ENCODE peak calls at places on chromosome 18, in seven cellular contexts. D is SJSA1; F is vagina; W is left lung; L is heart left ventricle; K is naive thymus-derived CD4-positive, alpha-beta T cell; P is transverse colon. U is an unnamed sample. For H3K4me1, the result is how much of the 10 kb centered on the place peaks cover.

GRCh38 chr18:54162431-54162830 is 62.0 kb downstream of the MBD2 start:
- DNase-seq in D (peak), F (no peak), W (no peak), L (no peak), K (no peak), P (no peak), U (no peak)

GRCh38 chr18:77130229-77131099 is 2.1 kb downstream of the MBP start:
- DNase-seq in D (no peak), F (peak), W (no peak), L (no peak), K (no peak), P (no peak), U (peak)

GRCh38 chr18:519019-519879 is 18.7 kb upstream of the COLEC12 start:
- DNase-seq in D (peak), F (no peak), W (no peak), L (peak), K (no peak), P (peak), U (peak)

GRCh38 chr18:26568513-26568912 is 20.2 kb upstream of the KCTD1 start:
- DNase-seq in D (no peak), F (no peak), W (no peak), L (no peak), K (no peak), P (no peak), U (no peak)

GRCh38 chr18:39751161-39751560 is 2185.6 kb upstream of the CELF4 start:
- DNase-seq in D (no peak), F (no peak), W (no peak), L (no peak), K (no peak), P (no peak), U (no peak)

GRCh38 chr18:74425161-74425560 is 31.9 kb downstream of the DIPK1C start:
- DNase-seq in D (no peak), F (no peak), W (no peak), L (no peak), K (no peak), P (no peak), U (no peak)

GRCh38 chr18:45324489-45325111 is 290.7 kb upstream of the SLC14A2 start:
- DNase-seq in D (no peak), F (peak), W (no peak), L (no peak), K (no peak), P (peak), U (no peak)

GRCh38 chr18:63578357-63578958 is 8.7 kb upstream of the SERPINB13 start:
- DNase-seq in D (peak), F (no peak), W (no peak), L (no peak), K (no peak), P (no peak), U (no peak)

GRCh38 chr18:6938003-6938402 is 179.6 kb downstream of the LAMA1 start:
- DNase-seq in D (no peak), F (no peak), W (no peak), L (no peak), K (no peak), P (no peak), U (no peak)

GRCh38 chr18:13161276-13161899 is 57.2 kb upstream of the LDLRAD4 start:
- DNase-seq in D (no peak), F (no peak), W (no peak), L (no peak), K (no peak), P (no peak), U (no peak)

GRCh38 chr18:10436160-10436559 is 18.3 kb upstream of the APCDD1 start:
- DNase-seq in D (no peak), F (no peak), W (no peak), L (no peak), K (no peak), P (no peak), U (no peak)

GRCh38 chr18:35038881-35039491 is 2.2 kb upstream of the MAPRE2 start:
- DNase-seq in D (no peak), F (no peak), W (no peak), L (no peak), K (no peak), P (no peak), U (no peak)

GRCh38 chr18:11322716-11323115 is 173.3 kb upstream of the PIEZO2 start:
- DNase-seq in D (peak), F (no peak), W (no peak), L (no peak), K (no peak), P (no peak), U (no peak)

GRCh38 chr18:74040459-74041332 is 106.9 kb downstream of the FBXO15 start:
- DNase-seq in D (peak), F (no peak), W (peak), L (no peak), K (peak), P (peak), U (peak)

GRCh38 chr18:3104190-3105054 is 91.5 kb upstream of the LPIN2 start:
- DNase-seq in D (peak), F (no peak), W (no peak), L (no peak), K (no peak), P (no peak), U (no peak)

GRCh38 chr18:62574776-62575175 is 52.0 kb downstream of the ZCCHC2 start:
- DNase-seq in D (no peak), F (no peak), W (no peak), L (no peak), K (no peak), P (no peak), U (no peak)

GRCh38 chr18:68800075-68800474 is 2.2 kb downstream of the CCDC102B start:
- DNase-seq in D (no peak), F (no peak), W (no peak), L (no peak), K (no peak), P (no peak), U (no peak)

GRCh38 chr18:532023-532422 is 31.5 kb upstream of the COLEC12 start:
- DNase-seq in D (no peak), F (no peak), W (no peak), L (no peak), K (no peak), P (no peak), U (no peak)

GRCh38 chr18:74947417-74947816 is 261.5 kb downstream of the PTGR3 start:
- DNase-seq in D (no peak), F (no peak), W (no peak), L (no peak), K (no peak), P (no peak), U (no peak)

GRCh38 chr18:31610841-31611240 is 19.2 kb downstream of the TTR start:
- DNase-seq in D (no peak), F (no peak), W (no peak), L (no peak), K (no peak), P (peak), U (peak)

GRCh38 chr18:46042571-46043123 is 29.4 kb downstream of the PSTPIP2 start:
- DNase-seq in D (peak), F (no peak), W (no peak), L (no peak), K (no peak), P (no peak), U (no peak)

GRCh38 chr18:62037989-62038778 is 145.4 kb upstream of the RNF152 start:
- DNase-seq in D (peak), F (no peak), W (no peak), L (no peak), K (no peak), P (no peak), U (no peak)

GRCh38 chr18:57131782-57132181 is 15.1 kb upstream of the BOD1L2 start:
- DNase-seq in D (no peak), F (no peak), W (no peak), L (no peak), K (no peak), P (no peak), U (peak)

GRCh38 chr18:13376298-13376840 is 157.8 kb downstream of the LDLRAD4 start:
- DNase-seq in D (no peak), F (peak), W (no peak), L (no peak), K (no peak), P (no peak), U (no peak)

GRCh38 chr18:50286391-50287027 is 983 bp downstream of the CXXC1 start:
- DNase-seq in D (peak), F (no peak), W (peak), L (no peak), K (no peak), P (peak), U (peak)

GRCh38 chr18:812673-813404 is 797 bp upstream of the YES1 start:
- DNase-seq in D (peak), F (peak), W (peak), L (peak), K (peak), P (peak), U (peak)

GRCh38 chr18:44638141-44638540 is 42.5 kb upstream of the SETBP1 start:
- DNase-seq in D (no peak), F (no peak), W (no peak), L (no peak), K (no peak), P (no peak), U (no peak)

DNA sequence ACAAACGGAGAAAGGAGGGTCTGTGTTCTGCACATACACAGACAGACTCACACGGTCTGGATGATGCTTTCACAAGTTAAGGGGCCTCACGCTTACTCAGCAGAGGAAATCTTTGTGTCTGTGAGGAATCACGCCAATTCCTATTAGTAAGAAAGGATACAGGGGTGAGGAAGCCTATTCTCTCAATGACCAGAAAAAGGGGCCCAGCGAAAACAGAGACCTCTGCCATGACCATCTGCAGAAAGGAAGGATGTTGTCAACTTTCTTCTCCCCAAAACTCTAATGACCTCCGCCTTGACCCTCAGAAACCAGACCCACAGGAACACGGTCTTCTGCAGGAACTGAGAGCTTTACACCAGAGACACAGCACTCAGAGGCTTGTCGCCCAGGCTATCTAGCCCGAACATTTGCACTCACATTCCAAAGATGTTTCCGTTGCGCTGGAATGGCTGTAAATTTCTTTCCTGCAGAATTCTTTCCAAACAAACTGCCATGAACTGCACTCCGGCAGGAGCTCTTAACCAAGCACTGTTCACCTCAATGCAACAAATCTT is 186.3 kb downstream of the TCF4 start:
- DNase-seq in D (peak), F (no peak), W (no peak), L (peak), K (no peak), P (no peak), U (no peak)
- H3K4me1 ChIP-seq in D (half or more), F (half or more), W (under half), L (under half), K (under half), P (under half), U (under half)

GRCh38 chr18:48993586-48993985 is 42.8 kb upstream of the SMAD7 start:
- DNase-seq in D (no peak), F (no peak), W (peak), L (no peak), K (no peak), P (no peak), U (no peak)

GRCh38 chr18:48996041-48996440 is 45.3 kb upstream of the SMAD7 start:
- DNase-seq in D (no peak), F (no peak), W (peak), L (no peak), K (no peak), P (no peak), U (no peak)

GRCh38 chr18:48994044-48994651 is 43.4 kb upstream of the SMAD7 start:
- DNase-seq in D (peak), F (no peak), W (no peak), L (peak), K (no peak), P (no peak), U (no peak)

GRCh38 chr18:48996901-48997463 is 46.2 kb upstream of the SMAD7 start:
- DNase-seq in D (peak), F (no peak), W (peak), L (no peak), K (peak), P (no peak), U (no peak)

DNA sequence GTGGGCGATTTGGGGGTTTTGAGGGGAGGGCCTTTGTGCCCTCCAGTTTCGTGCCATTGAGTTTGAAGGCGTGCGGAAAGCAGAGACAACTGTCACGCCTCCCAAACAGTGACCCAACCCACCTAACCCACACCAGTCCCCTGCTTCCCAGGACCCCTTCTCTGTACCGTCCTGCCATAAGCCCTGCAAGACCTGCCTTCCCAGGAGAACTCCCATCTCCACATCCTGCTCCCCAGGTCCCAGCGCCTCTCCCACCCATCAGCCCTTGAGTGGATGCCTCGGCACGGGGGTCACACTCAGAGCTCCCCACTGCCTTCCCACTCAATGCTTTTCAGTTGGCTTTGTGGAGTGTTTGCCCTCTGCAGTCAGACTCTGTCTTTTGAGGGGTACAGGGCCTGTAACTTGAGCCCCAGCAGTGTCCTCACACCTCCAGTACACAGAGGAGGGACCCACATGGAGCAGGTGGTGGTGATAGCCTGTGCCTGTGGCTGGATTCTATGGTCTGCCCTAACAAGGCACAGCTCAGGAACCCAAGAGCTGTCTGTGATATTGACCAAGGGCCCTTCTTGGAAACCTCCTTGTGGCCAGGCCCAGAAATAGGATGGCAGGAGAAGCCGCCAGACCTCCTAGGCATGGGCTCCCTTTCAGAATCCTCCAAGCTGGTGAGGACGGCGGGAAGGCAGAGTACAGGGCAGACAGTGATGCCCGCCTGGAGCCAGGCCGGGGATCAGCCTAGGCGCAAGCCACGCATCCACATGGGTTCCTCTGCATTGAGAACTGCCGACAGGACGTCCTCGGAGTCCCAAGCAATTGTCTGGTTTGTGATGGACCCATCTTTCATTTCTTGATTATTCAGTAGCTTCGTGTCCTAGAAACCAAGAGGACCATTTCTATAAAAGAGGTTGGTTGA is 44.4 kb upstream of the SMAD7 start:
- DNase-seq in D (no peak), F (no peak), W (peak), L (no peak), K (no peak), P (no peak), U (no peak)
- H3K4me1 ChIP-seq in D (half or more), F (half or more), W (under half), L (under half), K (under half), P (under half), U (under half)

GRCh38 chr18:59921384-59921891 is 21.6 kb downstream of the PMAIP1 start:
- DNase-seq in D (no peak), F (no peak), W (no peak), L (no peak), K (no peak), P (no peak), U (peak)
- H3K4me1 ChIP-seq in D (under half), F (under half), W (under half), L (under half), K (under half), P (under half), U (under half)

DNA sequence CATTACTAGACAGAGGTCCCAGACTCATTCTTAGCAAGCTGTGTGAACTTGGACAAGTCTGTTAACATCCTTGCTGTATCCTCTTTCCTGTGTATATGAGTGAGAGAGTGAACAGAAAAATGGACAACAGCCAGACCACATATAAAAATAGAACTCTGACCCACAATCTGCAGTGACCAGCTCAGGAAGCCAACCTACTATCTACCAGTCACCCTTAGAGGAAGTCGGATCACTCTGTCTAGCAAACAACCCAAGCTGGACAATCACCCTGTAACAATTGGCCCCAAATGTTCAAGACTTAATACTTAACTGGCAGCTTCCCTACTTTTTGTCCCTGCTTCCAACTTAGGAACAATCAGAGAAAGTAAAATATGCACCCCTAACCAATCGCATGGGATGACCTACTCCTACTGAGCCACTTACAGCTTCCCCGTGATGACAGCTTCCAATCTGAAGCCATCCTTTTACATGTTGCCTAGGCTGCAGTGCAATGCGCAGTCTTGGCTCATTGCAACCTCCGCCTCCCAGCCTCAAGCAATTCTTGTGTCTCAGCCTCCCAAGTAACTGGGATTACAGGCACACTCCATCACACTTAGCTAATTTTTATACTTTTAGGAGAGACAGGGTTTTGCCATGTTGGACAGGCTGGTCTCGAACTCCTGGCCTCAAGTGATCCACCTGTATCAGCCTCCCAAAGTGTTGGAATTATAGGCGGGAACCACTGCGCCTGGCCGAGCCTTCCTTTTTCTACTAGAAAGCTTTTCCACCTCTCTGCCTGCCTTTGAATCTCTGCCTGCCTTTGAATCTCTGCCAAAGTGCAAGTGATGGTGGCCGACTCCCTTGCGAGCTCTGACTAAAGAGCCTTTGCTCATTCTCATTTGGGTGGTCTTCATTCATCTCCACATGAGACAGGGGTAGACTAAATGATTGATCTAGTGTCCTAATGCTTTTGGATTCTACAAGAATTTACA is 158.3 kb upstream of the NDUFV2 start:
- DNase-seq in D (peak), F (no peak), W (no peak), L (no peak), K (no peak), P (no peak), U (no peak)
- H3K4me1 ChIP-seq in D (half or more), F (under half), W (under half), L (under half), K (under half), P (under half), U (under half)

DNA sequence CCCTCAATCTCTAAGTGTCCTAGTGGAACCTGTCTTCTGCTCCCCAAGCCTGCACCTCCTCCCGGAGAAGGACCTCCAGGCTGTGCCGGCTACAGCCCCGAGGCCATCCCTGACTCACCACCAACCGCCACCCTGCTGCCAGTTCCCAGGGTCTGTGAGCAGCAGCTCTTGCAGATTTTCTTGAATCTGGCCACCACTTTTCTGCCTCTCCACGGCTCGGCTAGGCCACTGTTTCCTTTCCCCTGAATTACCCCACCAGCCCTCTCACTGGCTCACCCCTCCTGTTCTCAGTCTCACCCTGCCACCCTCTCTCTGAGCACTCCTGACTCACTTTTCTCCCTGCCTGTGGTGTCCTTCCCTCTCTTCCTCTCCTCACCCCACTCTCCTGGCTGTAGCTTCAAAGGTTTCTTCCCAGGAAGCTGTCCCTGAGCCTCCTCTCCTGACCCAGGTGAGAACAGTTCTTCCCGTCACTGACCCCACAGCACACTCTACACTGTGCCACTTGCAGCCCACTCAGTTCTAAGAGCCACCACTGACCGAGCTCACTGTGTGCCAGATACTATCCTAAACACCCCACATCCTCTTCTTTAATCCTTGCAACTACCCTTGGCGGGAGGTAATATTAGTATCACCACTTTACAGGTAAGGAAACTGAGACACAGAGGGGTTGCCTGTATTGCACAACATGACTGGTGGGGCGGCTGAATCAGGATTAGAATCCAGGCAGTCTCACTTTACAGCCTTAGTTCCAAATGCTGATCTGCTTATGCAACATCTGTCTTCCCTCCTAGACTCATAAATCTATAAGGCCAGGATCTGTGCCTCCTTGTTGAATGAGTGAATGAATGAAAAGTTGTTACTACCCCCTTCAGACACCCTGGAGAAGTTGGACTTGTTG is 111.6 kb downstream of the SMAD7 start:
- DNase-seq in D (peak), F (no peak), W (no peak), L (no peak), K (no peak), P (no peak), U (peak)
- H3K4me1 ChIP-seq in D (half or more), F (half or more), W (under half), L (under half), K (half or more), P (under half), U (under half)

GRCh38 chr18:48786621-48787522 is 163.9 kb downstream of the SMAD7 start:
- DNase-seq in D (no peak), F (no peak), W (peak), L (no peak), K (no peak), P (no peak), U (no peak)
- H3K4me1 ChIP-seq in D (under half), F (under half), W (under half), L (under half), K (under half), P (under half), U (under half)

GRCh38 chr18:78620326-78620725 is 359.3 kb upstream of the SALL3 start:
- DNase-seq in D (no peak), F (no peak), W (no peak), L (no peak), K (no peak), P (no peak), U (no peak)
- H3K4me1 ChIP-seq in D (under half), F (under half), W (under half), L (under half), K (under half), P (under half), U (under half)

U was measured in mucosa of descending colon.